ENCODE peak calls at places on chromosome 10, in nine cellular contexts. G, R, V, S, Y, Z, C, H and O are unnamed samples.

GRCh38 chr10:132593900-132594876 is 56.6 kb downstream of the INPP5A start:
- DNase-seq in R (no peak), V (no peak), C (no peak), Z (no peak), G (no peak), S (peak), H (no peak), Y (peak), O (peak)

GRCh38 chr10:124632064-124632531 is 112.1 kb downstream of the FAM53B start:
- DNase-seq in C (no peak), H (peak), Z (peak), S (peak), Y (no peak), G (no peak), R (no peak), V (peak), O (no peak)

GRCh38 chr10:29761916-29762315 is 127.1 kb upstream of the SVIL start:
- DNase-seq in H (no peak), Z (no peak), S (no peak), C (no peak), G (no peak), Y (no peak), R (no peak), V (no peak), O (no peak)

GRCh38 chr10:99809481-99809880 is 27.0 kb downstream of the ABCC2 start:
- DNase-seq in G (no peak), R (no peak), H (no peak), V (no peak), S (no peak), Y (no peak), C (no peak), Z (no peak), O (no peak)

GRCh38 chr10:99459217-99459616 is 28.8 kb upstream of the GOT1 start:
- DNase-seq in Z (no peak), G (no peak), R (no peak), V (no peak), H (no peak), C (no peak), Y (no peak), S (no peak), O (no peak)

GRCh38 chr10:6114299-6114698 is 25.5 kb downstream of the RBM17 start:
- DNase-seq in G (no peak), S (no peak), Z (no peak), R (no peak), Y (no peak), V (no peak), H (no peak), C (no peak), O (no peak)

GRCh38 chr10:47405829-47406547 is 21.9 kb upstream of the ZNF488 start:
- DNase-seq in S (peak), Y (no peak), H (no peak), Z (no peak), C (no peak), G (no peak), R (no peak), V (no peak), O (no peak)

GRCh38 chr10:47402681-47403301 is 18.7 kb upstream of the ZNF488 start:
- DNase-seq in S (peak), C (peak), G (peak), Z (no peak), Y (no peak), H (peak), V (peak), R (no peak), O (no peak)

GRCh38 chr10:80260295-80261243 is 28.9 kb downstream of the MAT1A start:
- DNase-seq in H (no peak), V (peak), S (no peak), G (no peak), C (peak), R (peak), Y (peak), Z (peak), O (peak)

GRCh38 chr10:7274293-7274692 is 136.5 kb downstream of the SFMBT2 start:
- DNase-seq in H (no peak), V (no peak), C (no peak), Y (no peak), S (no peak), G (no peak), R (no peak), Z (no peak), O (no peak)

GRCh38 chr10:70477661-70478162 is 855 bp upstream of the PALD1 start:
- DNase-seq in G (no peak), C (no peak), H (peak), Y (peak), Z (peak), V (peak), S (no peak), R (peak), O (peak)

GRCh38 chr10:132497788-132498561 is 39.6 kb upstream of the INPP5A start:
- DNase-seq in R (no peak), C (no peak), V (no peak), H (no peak), Z (no peak), Y (no peak), S (peak), G (no peak), O (no peak)

GRCh38 chr10:112307631-112308502 is 24.7 kb downstream of the TECTB start:
- DNase-seq in R (peak), Y (peak), C (peak), Z (peak), V (peak), H (peak), S (no peak), G (no peak), O (peak)
- TF ChIP-seq CTCF in R (peak), Y (peak), C (peak), Z (peak), V (peak), H (peak), S (peak), G (peak), O (peak)

GRCh38 chr10:102605712-102606111 is 38.6 kb upstream of the TRIM8 start:
- DNase-seq in R (no peak), V (no peak), H (no peak), Z (no peak), Y (no peak), S (no peak), C (no peak), G (no peak), O (no peak)

GRCh38 chr10:102604379-102604960 is 39.8 kb upstream of the TRIM8 start:
- DNase-seq in R (no peak), G (no peak), C (peak), Z (no peak), H (no peak), Y (no peak), S (no peak), V (peak), O (no peak)

GRCh38 chr10:102610499-102610898 is 33.8 kb upstream of the TRIM8 start:
- DNase-seq in C (no peak), Z (no peak), G (no peak), H (no peak), Y (no peak), S (no peak), R (no peak), V (peak), O (no peak)

GRCh38 chr10:102611514-102612095 is 32.7 kb upstream of the TRIM8 start:
- DNase-seq in H (no peak), S (no peak), Y (no peak), Z (no peak), G (no peak), V (no peak), R (no peak), C (no peak), O (no peak)

GRCh38 chr10:102608487-102608886 is 35.8 kb upstream of the TRIM8 start:
- DNase-seq in R (no peak), V (no peak), Z (no peak), S (no peak), G (no peak), C (no peak), H (no peak), Y (peak), O (peak)
- TF ChIP-seq CTCF in R (peak), V (no peak), Z (no peak), S (no peak), G (no peak), C (peak), H (no peak), Y (peak), O (peak)

GRCh38 chr10:3194871-3195270 is 22.3 kb upstream of the PITRM1 start:
- DNase-seq in R (no peak), V (no peak), G (no peak), Y (no peak), S (no peak), C (no peak), H (no peak), Z (no peak), O (no peak)

GRCh38 chr10:3190817-3191216 is 18.2 kb upstream of the PITRM1 start:
- DNase-seq in R (no peak), H (no peak), C (no peak), S (no peak), Y (no peak), Z (no peak), V (no peak), G (no peak), O (no peak)

GRCh38 chr10:3193751-3194150 is 21.2 kb upstream of the PITRM1 start:
- DNase-seq in Z (no peak), V (no peak), C (no peak), S (no peak), R (no peak), Y (no peak), H (no peak), G (no peak), O (no peak)

GRCh38 chr10:3195286-3195685 is 22.7 kb upstream of the PITRM1 start:
- DNase-seq in V (no peak), G (no peak), Z (no peak), R (no peak), H (no peak), C (no peak), Y (no peak), S (no peak), O (no peak)

GRCh38 chr10:3192856-3193635 is 20.5 kb upstream of the PITRM1 start:
- DNase-seq in S (no peak), H (no peak), Y (peak), C (peak), V (peak), G (peak), R (peak), Z (peak), O (peak)
- TF ChIP-seq CTCF in S (peak), H (peak), Y (peak), C (peak), V (peak), G (peak), R (peak), Z (peak), O (peak)

GRCh38 chr10:36425140-36425797 is 700.1 kb upstream of the ANKRD30A start:
- DNase-seq in Y (no peak), R (no peak), H (no peak), S (no peak), G (no peak), C (no peak), Z (no peak), V (no peak), O (no peak)

GRCh38 chr10:36428507-36428906 is 696.9 kb upstream of the ANKRD30A start:
- DNase-seq in C (no peak), R (no peak), H (no peak), Z (no peak), G (no peak), Y (no peak), S (no peak), V (no peak), O (no peak)

GRCh38 chr10:36423821-36424248 is 701.6 kb upstream of the ANKRD30A start:
- DNase-seq in V (no peak), C (no peak), Y (no peak), S (no peak), R (no peak), G (peak), H (no peak), Z (no peak), O (no peak)

GRCh38 chr10:36421999-36422398 is 703.4 kb upstream of the ANKRD30A start:
- DNase-seq in C (no peak), Y (no peak), H (no peak), V (no peak), G (no peak), S (no peak), Z (no peak), R (no peak), O (no peak)

GRCh38 chr10:36424377-36424971 is 700.9 kb upstream of the ANKRD30A start:
- DNase-seq in Z (no peak), S (no peak), R (no peak), Y (no peak), V (no peak), H (no peak), G (no peak), C (no peak), O (no peak)
- TF ChIP-seq CTCF in Z (no peak), S (no peak), R (no peak), Y (no peak), V (no peak), H (no peak), G (no peak), C (no peak), O (no peak)

GRCh38 chr10:42755591-42756093 is 27.0 kb upstream of the BMS1 start:
- DNase-seq in V (no peak), Z (no peak), R (no peak), Y (no peak), C (no peak), H (no peak), G (no peak), S (no peak), O (no peak)

GRCh38 chr10:42754155-42755027 is 28.2 kb upstream of the BMS1 start:
- DNase-seq in G (no peak), H (peak), Z (peak), V (peak), C (no peak), S (peak), Y (peak), R (no peak), O (peak)

GRCh38 chr10:42753126-42753506 is 29.5 kb upstream of the BMS1 start:
- DNase-seq in H (peak), S (peak), G (peak), Z (peak), R (no peak), C (peak), Y (peak), V (peak), O (peak)

GRCh38 chr10:42753507-42754154 is 29.0 kb upstream of the BMS1 start:
- DNase-seq in C (no peak), Y (no peak), S (no peak), Z (no peak), V (no peak), G (no peak), R (no peak), H (peak), O (peak)

DNA sequence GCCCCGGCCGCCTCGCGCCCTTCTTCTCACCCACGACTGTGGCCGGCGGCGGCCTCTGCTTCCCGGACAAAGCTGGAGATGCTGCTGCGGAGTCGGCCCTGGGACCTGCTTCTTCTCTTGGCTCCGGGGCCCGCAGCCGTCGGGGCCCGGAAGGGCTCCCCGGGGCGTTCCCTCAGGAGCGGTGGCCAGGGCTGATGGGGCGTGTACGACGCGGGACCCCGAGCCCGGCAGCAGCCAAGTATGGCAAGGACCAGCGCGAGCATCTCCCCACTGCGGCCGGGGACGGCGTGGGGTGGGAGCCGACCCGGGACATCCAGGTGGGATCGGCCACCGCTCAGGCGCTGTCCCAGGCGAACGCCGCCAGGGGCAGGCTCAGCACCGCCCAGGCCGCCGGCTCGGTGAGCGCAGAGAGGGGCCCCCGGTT is 27.6 kb upstream of the BMS1 start:
- DNase-seq in Z (no peak), S (peak), R (no peak), G (no peak), H (peak), V (no peak), C (no peak), Y (no peak), O (peak)
- TF ChIP-seq CTCF in Z (no peak), S (no peak), R (no peak), G (peak), H (peak), V (no peak), C (no peak), Y (no peak), O (no peak)

GRCh38 chr10:73344267-73344666 is 14.4 kb downstream of the CFAP70 start:
- DNase-seq in H (no peak), C (no peak), Z (no peak), Y (peak), R (no peak), V (no peak), S (no peak), G (no peak), O (peak)

GRCh38 chr10:73339436-73339835 is 19.2 kb downstream of the CFAP70 start:
- DNase-seq in C (no peak), Y (no peak), R (no peak), V (no peak), G (no peak), H (peak), S (no peak), Z (no peak), O (no peak)

GRCh38 chr10:73338801-73339368 is 19.8 kb downstream of the CFAP70 start:
- DNase-seq in R (no peak), G (no peak), Z (no peak), S (no peak), H (no peak), C (no peak), V (no peak), Y (no peak), O (no peak)

DNA sequence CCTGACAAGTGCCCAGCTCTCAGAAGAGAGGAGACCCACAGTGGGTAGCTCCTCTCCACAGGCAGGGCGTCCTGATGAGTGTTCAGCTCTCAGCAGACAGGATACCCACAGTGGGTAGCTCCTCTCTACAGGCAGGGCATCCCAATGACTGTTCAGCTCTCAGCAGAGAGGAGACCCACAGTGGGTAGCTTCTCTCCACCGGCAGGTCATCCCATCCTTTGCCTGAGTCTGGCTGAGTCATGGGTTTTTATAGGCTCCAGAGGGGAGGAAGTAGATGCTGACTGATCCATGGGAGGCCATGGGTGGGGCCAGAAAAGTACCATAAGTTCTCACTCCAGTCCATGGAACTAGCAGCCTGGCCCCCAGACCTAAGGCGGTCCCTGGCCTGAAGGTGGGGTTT is 18.5 kb downstream of the CFAP70 start:
- DNase-seq in S (no peak), V (no peak), R (no peak), H (no peak), Z (no peak), G (no peak), C (no peak), Y (no peak), O (no peak)
- TF ChIP-seq CTCF in S (no peak), V (no peak), R (no peak), H (no peak), Z (no peak), G (no peak), C (no peak), Y (no peak), O (no peak)

DNA sequence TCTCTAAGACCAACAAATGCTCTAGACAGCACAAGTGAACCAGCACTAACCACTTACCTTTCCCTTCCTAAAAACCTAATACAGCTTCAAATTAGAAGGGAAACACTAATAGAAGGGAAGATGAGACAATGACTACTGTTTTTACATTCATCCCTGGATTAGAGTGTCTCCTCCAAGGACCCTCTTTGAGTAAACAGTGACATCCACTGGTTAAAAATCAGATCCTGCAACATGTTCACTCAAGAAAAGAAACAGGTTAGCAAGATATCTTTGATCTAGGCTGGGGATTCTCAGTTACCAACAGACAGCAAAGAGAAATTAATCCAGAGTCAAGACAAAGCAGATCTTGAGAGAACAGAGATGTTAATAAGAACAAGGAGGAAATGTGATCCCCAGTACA is 177.7 kb upstream of the GHITM start:
- DNase-seq in V (no peak), S (no peak), H (no peak), R (no peak), Z (no peak), G (no peak), C (no peak), Y (no peak), O (no peak)
- TF ChIP-seq CTCF in V (no peak), S (no peak), H (no peak), R (no peak), Z (no peak), G (no peak), C (no peak), Y (no peak), O (no peak)